ENCODE peak calls at places on chromosomes 3 and 15, in seven cellular contexts. V, H, Y, X, Q, J and W are unnamed samples.

GRCh38 chr15:67840747-67841634 is 1.1 kb upstream of the RNU6-1 start:
- DNase-seq in Y (no peak), Q (no peak), J (peak; percentile 45), H (peak; percentile 75), V (peak; percentile 54), X (peak; percentile 46), W (no peak)

GRCh38 chr3:107133891-107134290 is 243.3 kb upstream of the CCDC54 start:
- DNase-seq in J (no peak), X (no peak), V (no peak), Y (no peak), Q (no peak), H (no peak), W (no peak)

GRCh38 chr15:64503640-64504039 is 43.3 kb downstream of the ZNF609 start:
- DNase-seq in Q (no peak), Y (no peak), V (peak; percentile 14), H (no peak), X (no peak), J (no peak), W (no peak)

GRCh38 chr3:52036222-52036694 is 20.1 kb downstream of the DUSP7 start:
- DNase-seq in J (no peak), H (no peak), Q (no peak), Y (no peak), X (no peak), V (no peak), W (no peak)

GRCh38 chr15:82553846-82554245 is 13.6 kb upstream of the RPS17 start:
- DNase-seq in H (no peak), J (no peak), Y (no peak), V (no peak), Q (no peak), X (no peak), W (no peak)

GRCh38 chr3:156459434-156459833 is 95.5 kb downstream of the SSR3 start:
- DNase-seq in X (no peak), Y (no peak), J (no peak), Q (no peak), V (no peak), H (peak; percentile 87), W (no peak)

GRCh38 chr15:68556139-68556990 is 22.4 kb upstream of the CORO2B start:
- DNase-seq in V (no peak), J (no peak), Q (peak; percentile 28), X (no peak), H (no peak), Y (no peak), W (no peak)

GRCh38 chr3:42387802-42388651 is 22.4 kb downstream of the LYZL4 start:
- DNase-seq in V (peak; percentile 45), Y (no peak), J (no peak), X (no peak), H (no peak), Q (no peak), W (no peak)

GRCh38 chr15:96337354-96337990 is 7.0 kb downstream of the NR2F2 start:
- DNase-seq in J (peak; percentile 11), X (no peak), V (no peak), Q (no peak), Y (no peak), H (no peak), W (peak; percentile 66)

GRCh38 chr3:187924651-187925050 is 179.4 kb upstream of the BCL6 start:
- DNase-seq in Q (no peak), Y (no peak), J (no peak), V (no peak), X (no peak), H (no peak), W (no peak)

GRCh38 chr3:150110097-150110496 is 139.4 kb upstream of the PFN2 start:
- DNase-seq in V (no peak), X (no peak), Y (no peak), H (no peak), J (no peak), Q (no peak), W (no peak)

GRCh38 chr15:23038741-23039150 is 623 bp downstream of the TUBGCP5 start:
- DNase-seq in Y (no peak), J (no peak), X (no peak), Q (no peak), H (no peak), V (no peak), W (no peak)

GRCh38 chr3:127544806-127545545 is 45.6 kb downstream of the TPRA1 start:
- DNase-seq in J (no peak), Y (no peak), V (no peak), X (peak; percentile 87), H (peak; percentile 56), Q (peak; percentile 50), W (no peak)

GRCh38 chr3:127543441-127543840 is 47.1 kb downstream of the TPRA1 start:
- DNase-seq in V (no peak), J (no peak), Q (no peak), Y (no peak), H (no peak), X (no peak), W (no peak)

GRCh38 chr3:127542441-127542952 is 48.0 kb downstream of the TPRA1 start:
- DNase-seq in X (peak; percentile 62), V (no peak), Y (peak; percentile 83), J (no peak), Q (peak; percentile 89), H (no peak), W (no peak)

GRCh38 chr3:127545711-127546457 is 44.6 kb downstream of the TPRA1 start:
- DNase-seq in X (no peak), J (no peak), H (peak; percentile 47), Y (no peak), V (no peak), Q (peak; percentile 62), W (no peak)

DNA sequence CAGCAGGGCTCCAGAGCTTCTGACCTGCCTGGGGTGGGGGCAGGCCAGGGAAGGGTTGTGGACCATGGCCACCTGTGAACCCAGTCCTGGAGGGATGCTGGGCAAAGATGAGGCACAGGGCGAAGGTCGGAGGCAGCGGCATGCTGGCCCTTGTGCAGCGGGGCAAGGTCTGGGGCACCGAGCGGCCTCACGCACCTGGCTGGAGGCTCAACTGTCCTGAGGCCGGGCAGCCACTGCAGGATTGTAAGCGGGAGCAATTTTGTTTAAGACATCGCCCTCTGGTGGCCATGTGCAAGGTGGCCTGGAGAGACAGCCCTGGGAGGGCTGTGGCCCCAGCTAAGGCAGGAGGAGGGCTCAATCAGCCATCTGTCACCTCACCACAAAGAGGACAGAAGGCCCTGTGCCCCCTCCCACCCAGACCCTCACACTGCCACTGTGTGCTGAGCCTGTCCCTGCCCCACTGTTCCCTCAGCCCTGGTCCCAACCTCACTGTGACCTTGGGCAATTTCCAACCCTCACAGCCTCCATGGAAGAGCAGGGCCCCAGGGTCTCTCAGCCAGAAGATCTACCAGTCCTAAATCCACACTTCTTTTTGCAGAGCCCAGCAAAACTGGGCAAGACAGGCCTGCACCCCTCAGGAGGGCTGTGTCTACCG is 46.3 kb downstream of the TPRA1 start:
- DNase-seq in Q (peak; percentile 87), X (peak; percentile 96), J (peak; percentile 76), H (peak; percentile 76), V (peak; percentile 78), Y (peak; percentile 71), W (no peak)
- TF ChIP-seq CTCF in Q (peak; percentile 89), X (peak; percentile 90), J (peak; percentile 81), H (peak; percentile 58), V (peak; percentile 85), Y (peak; percentile 68), W (peak; percentile 84)

GRCh38 chr3:12147263-12147780 is 11.4 kb downstream of the TIMP4 start:
- DNase-seq in Y (no peak), V (no peak), H (no peak), X (no peak), Q (no peak), J (no peak), W (peak; percentile 8)

GRCh38 chr3:12149029-12149428 is 9.7 kb downstream of the TIMP4 start:
- DNase-seq in J (no peak), Q (no peak), Y (no peak), H (no peak), X (no peak), V (no peak), W (no peak)

GRCh38 chr3:12148183-12148940 is 10.3 kb downstream of the TIMP4 start:
- DNase-seq in Y (no peak), V (no peak), X (no peak), H (peak; percentile 80), J (peak; percentile 24), Q (no peak), W (peak; percentile 92)

GRCh38 chr3:12154151-12154550 is 4.6 kb downstream of the TIMP4 start:
- DNase-seq in Q (no peak), V (no peak), Y (no peak), H (no peak), X (no peak), J (no peak), W (no peak)

DNA sequence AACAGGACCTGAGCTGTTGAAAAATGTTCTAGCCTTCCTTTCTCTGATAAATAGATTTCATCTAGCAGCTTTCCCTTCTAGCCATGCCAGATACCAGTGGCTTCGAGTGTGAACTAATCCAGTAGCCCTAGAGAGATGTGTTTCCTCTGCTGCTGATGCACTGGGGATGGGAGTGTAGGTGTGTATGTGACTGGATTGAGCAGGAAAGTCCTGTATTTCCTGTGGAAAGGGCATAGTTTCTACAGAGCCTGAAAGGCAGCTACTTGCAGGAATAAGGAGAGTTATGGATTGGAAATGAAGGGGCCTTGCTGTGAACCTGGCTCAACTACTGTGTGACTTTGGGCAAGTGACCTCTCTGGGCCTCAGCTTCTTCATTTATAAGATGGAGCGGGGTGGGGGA is 8.6 kb downstream of the TIMP4 start:
- DNase-seq in H (no peak), X (no peak), Y (no peak), V (no peak), Q (no peak), J (no peak), W (no peak)
- H3K27ac ChIP-seq in H (no peak overlapping the region), X (no peak overlapping the region), Y (no peak overlapping the region), V (no peak overlapping the region), Q (no peak overlapping the region), J (no peak overlapping the region), W (no peak overlapping the region)

DNA sequence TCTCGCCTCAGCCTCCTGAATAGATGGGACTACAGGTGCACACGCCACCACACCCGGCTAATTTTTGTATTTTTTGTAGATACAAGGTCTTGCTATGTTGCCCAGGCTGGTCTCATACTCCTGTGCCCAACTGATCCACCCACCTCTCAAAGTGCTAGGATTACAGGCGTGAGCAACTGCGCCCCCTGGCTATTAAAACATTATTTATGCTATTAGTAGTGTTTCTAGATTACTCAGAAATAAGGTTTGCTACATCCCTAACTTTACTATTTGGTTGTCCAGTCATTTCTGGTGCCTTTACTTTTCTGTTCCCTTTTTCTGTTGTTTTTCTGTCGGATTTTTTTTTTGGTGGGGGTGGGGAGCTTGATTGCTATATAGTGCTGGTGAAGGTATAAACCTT is 393.6 kb upstream of the TPM1 start:
- DNase-seq in V (peak; percentile 49), X (peak; percentile 31), J (peak; percentile 51), Q (no peak), H (no peak), Y (no peak), W (peak; percentile 53)
- TF ChIP-seq CTCF in V (peak; percentile 77), X (no peak), J (peak; percentile 34), Q (peak; percentile 32), H (peak; percentile 26), Y (peak; percentile 14), W (no peak)

DNA sequence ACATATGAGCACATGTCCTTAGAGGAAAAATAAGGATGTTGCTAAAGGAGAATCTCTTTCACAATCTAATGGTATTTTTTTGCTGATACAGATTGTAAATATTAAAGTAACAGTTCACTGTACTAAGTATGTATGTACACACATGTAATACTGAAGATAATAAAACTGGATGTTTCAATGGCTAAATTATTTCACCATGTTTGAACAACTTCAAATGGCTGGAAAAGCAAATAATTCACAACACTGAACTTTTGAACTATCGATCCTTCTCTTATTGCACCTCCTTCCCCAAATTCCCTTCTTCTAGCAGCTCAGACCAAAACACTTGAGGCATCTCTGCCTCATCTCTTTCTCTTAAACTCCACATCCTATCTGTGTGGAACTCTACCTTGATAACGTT is 149.5 kb downstream of the EPHA3 start:
- DNase-seq in J (no peak), Q (no peak), X (no peak), Y (no peak), V (no peak), H (no peak), W (no peak)
- H3K27ac ChIP-seq in J (no peak overlapping the region), Q (no peak overlapping the region), X (no peak overlapping the region), Y (no peak overlapping the region), V (no peak overlapping the region), H (no peak overlapping the region), W (no peak overlapping the region)

GRCh38 chr15:40964006-40964405 is 10.7 kb downstream of the CHAC1 start:
- DNase-seq in Q (no peak), X (no peak), Y (no peak), J (no peak), H (peak; percentile 51), V (no peak), W (no peak)
- TF ChIP-seq CTCF in Q (no peak), X (no peak), Y (no peak), J (no peak), H (no peak), V (no peak), W (no peak)